ENCODE peak calls at places on chromosomes 11 and 22, in five cellular contexts. One of them, this sample, is unnamed.

GRCh38 chr11:63598556-63598955 is 15.7 kb downstream of the PLAAT3 start:
- DNase-seq in cardiac muscle cell: no peak
- DNase-seq in neural progenitor cell: no peak
- DNase-seq in transverse colon: no peak
- DNase-seq in OCI-LY7: no peak
- DNase-seq in this sample: no peak

GRCh38 chr11:47881145-47881544 is 33.0 kb upstream of the NUP160 start:
- DNase-seq in cardiac muscle cell: no peak
- DNase-seq in neural progenitor cell: no peak
- DNase-seq in OCI-LY7: no peak
- DNase-seq in transverse colon: no peak
- DNase-seq in this sample: no peak

GRCh38 chr11:8381343-8381742 is 117.7 kb upstream of the LMO1 start:
- DNase-seq in transverse colon: no peak
- DNase-seq in OCI-LY7: no peak
- DNase-seq in cardiac muscle cell: no peak
- DNase-seq in neural progenitor cell: no peak
- DNase-seq in this sample: no peak

GRCh38 chr22:44286673-44287072 is 26.1 kb downstream of the SHISAL1 start:
- DNase-seq in neural progenitor cell: no peak
- DNase-seq in cardiac muscle cell: no peak
- DNase-seq in transverse colon: no peak
- DNase-seq in OCI-LY7: no peak
- DNase-seq in this sample: no peak

GRCh38 chr11:57779275-57779674 is 17.7 kb downstream of the CTNND1 start:
- DNase-seq in transverse colon: no peak
- DNase-seq in OCI-LY7: no peak
- DNase-seq in cardiac muscle cell: peak; percentile 56
- DNase-seq in neural progenitor cell: peak; percentile 60
- DNase-seq in this sample: no peak

GRCh38 chr11:61806785-61807184 is 10.0 kb downstream of the FADS1 start:
- DNase-seq in OCI-LY7: no peak
- DNase-seq in transverse colon: no peak
- DNase-seq in neural progenitor cell: no peak
- DNase-seq in cardiac muscle cell: no peak
- DNase-seq in this sample: no peak

GRCh38 chr11:19951558-19952083 is 208.7 kb downstream of the DBX1 start:
- DNase-seq in OCI-LY7: peak; percentile 58
- DNase-seq in transverse colon: no peak
- DNase-seq in neural progenitor cell: peak; percentile 77
- DNase-seq in cardiac muscle cell: peak; percentile 71
- DNase-seq in this sample: no peak

GRCh38 chr11:72641900-72642814 is 32.1 kb downstream of the PDE2A start:
- DNase-seq in neural progenitor cell: peak; percentile 75
- DNase-seq in transverse colon: peak; percentile 48
- DNase-seq in cardiac muscle cell: peak; percentile 57
- DNase-seq in OCI-LY7: no peak
- DNase-seq in this sample: peak; percentile 25

GRCh38 chr11:1005913-1006312 is 30.6 kb downstream of the MUC6 start:
- DNase-seq in neural progenitor cell: no peak
- DNase-seq in cardiac muscle cell: no peak
- DNase-seq in OCI-LY7: no peak
- DNase-seq in transverse colon: no peak
- DNase-seq in this sample: no peak

GRCh38 chr11:130092661-130093060 is 23.0 kb downstream of the APLP2 start:
- DNase-seq in OCI-LY7: peak; percentile 30
- DNase-seq in transverse colon: no peak
- DNase-seq in neural progenitor cell: no peak
- DNase-seq in cardiac muscle cell: no peak
- DNase-seq in this sample: no peak

GRCh38 chr11:82869657-82870056 is 30.6 kb downstream of the PRCP start:
- DNase-seq in neural progenitor cell: no peak
- DNase-seq in cardiac muscle cell: no peak
- DNase-seq in transverse colon: no peak
- DNase-seq in OCI-LY7: no peak
- DNase-seq in this sample: no peak

GRCh38 chr22:43101306-43101705 is 9.2 kb upstream of the BIK start:
- DNase-seq in cardiac muscle cell: peak; percentile 86
- DNase-seq in OCI-LY7: no peak
- DNase-seq in transverse colon: no peak
- DNase-seq in neural progenitor cell: no peak
- DNase-seq in this sample: no peak

GRCh38 chr11:14905104-14906033 is 13.3 kb upstream of the CYP2R1 start:
- DNase-seq in cardiac muscle cell: peak; percentile 38
- DNase-seq in OCI-LY7: peak; percentile 79
- DNase-seq in neural progenitor cell: peak; percentile 67
- DNase-seq in transverse colon: peak; percentile 65
- DNase-seq in this sample: peak; percentile 57

GRCh38 chr22:43100223-43100622 is 10.3 kb upstream of the BIK start:
- DNase-seq in cardiac muscle cell: no peak
- DNase-seq in transverse colon: no peak
- DNase-seq in OCI-LY7: no peak
- DNase-seq in neural progenitor cell: no peak
- DNase-seq in this sample: no peak

GRCh38 chr11:78365381-78365792 is 52.2 kb downstream of the GAB2 start:
- DNase-seq in OCI-LY7: no peak
- DNase-seq in neural progenitor cell: peak; percentile 94
- DNase-seq in transverse colon: no peak
- DNase-seq in cardiac muscle cell: peak; percentile 57
- DNase-seq in this sample: no peak

GRCh38 chr22:47043835-47044721 is 281.6 kb downstream of the TBC1D22A start:
- DNase-seq in transverse colon: peak; percentile 74
- DNase-seq in OCI-LY7: no peak
- DNase-seq in cardiac muscle cell: no peak
- DNase-seq in neural progenitor cell: peak; percentile 42
- DNase-seq in this sample: peak; percentile 88

GRCh38 chr22:32920032-32920628 is 118.6 kb downstream of the TIMP3 start:
- DNase-seq in neural progenitor cell: no peak
- DNase-seq in cardiac muscle cell: no peak
- DNase-seq in OCI-LY7: no peak
- DNase-seq in transverse colon: peak; percentile 38
- DNase-seq in this sample: no peak

GRCh38 chr11:76610871-76611475 is 59.6 kb downstream of the LRRC32 start:
- DNase-seq in OCI-LY7: no peak
- DNase-seq in cardiac muscle cell: peak; percentile 94
- DNase-seq in transverse colon: no peak
- DNase-seq in neural progenitor cell: no peak
- DNase-seq in this sample: no peak

GRCh38 chr22:41522813-41523212 is 21.5 kb downstream of the POLR3H start:
- DNase-seq in cardiac muscle cell: no peak
- DNase-seq in transverse colon: no peak
- DNase-seq in neural progenitor cell: no peak
- DNase-seq in OCI-LY7: no peak
- DNase-seq in this sample: no peak

GRCh38 chr11:68314886-68315580 is 2.6 kb downstream of the LRP5 start:
- DNase-seq in neural progenitor cell: no peak
- DNase-seq in cardiac muscle cell: peak; percentile 26
- DNase-seq in transverse colon: peak; percentile 70
- DNase-seq in OCI-LY7: no peak
- DNase-seq in this sample: peak; percentile 71

GRCh38 chr11:67379061-67380058 is 6.0 kb upstream of the CLCF1 start:
- DNase-seq in OCI-LY7: no peak
- DNase-seq in transverse colon: no peak
- DNase-seq in cardiac muscle cell: no peak
- DNase-seq in neural progenitor cell: no peak
- DNase-seq in this sample: no peak

GRCh38 chr11:76622481-76623094 is 48.0 kb downstream of the LRRC32 start:
- DNase-seq in cardiac muscle cell: no peak
- DNase-seq in OCI-LY7: no peak
- DNase-seq in neural progenitor cell: no peak
- DNase-seq in transverse colon: no peak
- DNase-seq in this sample: no peak

GRCh38 chr11:31387379-31387778 is 17.7 kb downstream of the DNAJC24 start:
- DNase-seq in neural progenitor cell: no peak
- DNase-seq in cardiac muscle cell: no peak
- DNase-seq in OCI-LY7: no peak
- DNase-seq in transverse colon: no peak
- DNase-seq in this sample: no peak

GRCh38 chr11:27291954-27292641 is 70.9 kb downstream of the CCDC34 start:
- DNase-seq in neural progenitor cell: no peak
- DNase-seq in transverse colon: peak; percentile 76
- DNase-seq in OCI-LY7: no peak
- DNase-seq in cardiac muscle cell: no peak
- DNase-seq in this sample: peak; percentile 65

GRCh38 chr11:45110562-45110961 is 35.9 kb upstream of the PRDM11 start:
- DNase-seq in OCI-LY7: peak; percentile 74
- DNase-seq in neural progenitor cell: peak; percentile 87
- DNase-seq in transverse colon: peak; percentile 33
- DNase-seq in cardiac muscle cell: peak; percentile 75
- DNase-seq in this sample: no peak

GRCh38 chr11:45107051-45107450 is 39.4 kb upstream of the PRDM11 start:
- DNase-seq in neural progenitor cell: no peak
- DNase-seq in transverse colon: no peak
- DNase-seq in OCI-LY7: no peak
- DNase-seq in cardiac muscle cell: no peak
- DNase-seq in this sample: no peak

GRCh38 chr11:45106440-45106839 is 40.0 kb upstream of the PRDM11 start:
- DNase-seq in neural progenitor cell: no peak
- DNase-seq in OCI-LY7: no peak
- DNase-seq in cardiac muscle cell: no peak
- DNase-seq in transverse colon: no peak
- DNase-seq in this sample: no peak

GRCh38 chr11:45108070-45109064 is 38.1 kb upstream of the PRDM11 start:
- DNase-seq in transverse colon: peak; percentile 48
- DNase-seq in cardiac muscle cell: no peak
- DNase-seq in OCI-LY7: no peak
- DNase-seq in neural progenitor cell: no peak
- DNase-seq in this sample: peak; percentile 58

GRCh38 chr11:45109400-45109799 is 37.0 kb upstream of the PRDM11 start:
- DNase-seq in OCI-LY7: no peak
- DNase-seq in neural progenitor cell: no peak
- DNase-seq in cardiac muscle cell: no peak
- DNase-seq in transverse colon: no peak
- DNase-seq in this sample: no peak
- H3K4me1 ChIP-seq in OCI-LY7: no peaks in the 10 kb centered on the region
- H3K4me1 ChIP-seq in neural progenitor cell: no peaks in the 10 kb centered on the region
- H3K4me1 ChIP-seq in cardiac muscle cell: peaks cover 9% of the 10 kb centered on the region
- H3K4me1 ChIP-seq in transverse colon: no peaks in the 10 kb centered on the region
- H3K4me1 ChIP-seq in this sample: no peaks in the 10 kb centered on the region

DNA sequence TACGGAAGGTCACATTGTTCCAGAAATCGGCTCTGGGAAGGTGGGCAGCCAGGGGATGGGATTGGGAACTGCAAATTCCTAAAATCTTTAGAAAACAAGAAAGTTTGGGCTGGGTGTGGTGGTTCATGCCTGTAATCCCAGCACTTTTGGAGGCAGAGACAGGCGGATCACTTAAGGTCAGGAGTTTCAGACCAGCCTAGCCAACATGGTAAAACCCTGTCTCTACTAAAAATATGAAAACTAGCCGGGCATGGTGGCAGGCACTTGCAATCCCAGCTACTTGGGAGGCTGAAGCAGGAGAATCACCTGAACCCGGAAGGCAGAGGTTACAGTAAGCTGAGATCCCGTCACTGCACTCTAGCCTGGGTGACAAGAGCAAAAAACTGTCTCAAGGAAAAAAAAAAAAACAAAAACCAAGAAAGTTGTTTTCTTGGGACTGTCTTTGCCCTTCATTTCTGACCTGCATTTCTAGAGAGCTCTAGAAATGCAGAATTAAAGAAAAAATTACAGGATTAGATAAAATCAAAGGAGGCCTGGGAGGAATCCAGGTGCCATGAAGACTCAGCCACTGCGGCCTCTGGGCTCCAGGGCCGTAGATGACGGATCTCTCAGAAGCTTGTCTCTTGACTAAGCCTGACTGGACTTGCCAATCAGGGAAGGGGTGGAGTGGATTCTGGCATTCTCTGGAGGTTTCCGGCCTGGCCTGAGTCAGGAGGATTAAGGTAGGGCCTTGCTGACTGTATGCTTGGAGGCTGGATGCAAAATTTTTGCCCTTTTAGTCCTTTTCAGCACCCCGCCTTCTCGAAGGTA is 5.3 kb upstream of the MALAT1 start:
- DNase-seq in neural progenitor cell: peak; percentile 78
- DNase-seq in transverse colon: peak; percentile 83
- DNase-seq in cardiac muscle cell: no peak
- DNase-seq in OCI-LY7: no peak
- DNase-seq in this sample: peak; percentile 87
- H3K4me3 ChIP-seq in neural progenitor cell: no peak overlapping the region
- H3K4me3 ChIP-seq in transverse colon: no peak overlapping the region
- H3K4me3 ChIP-seq in cardiac muscle cell: no peak overlapping the region
- H3K4me3 ChIP-seq in OCI-LY7: peak overlapping the region; percentile 42
- H3K4me3 ChIP-seq in this sample: no peak overlapping the region

DNA sequence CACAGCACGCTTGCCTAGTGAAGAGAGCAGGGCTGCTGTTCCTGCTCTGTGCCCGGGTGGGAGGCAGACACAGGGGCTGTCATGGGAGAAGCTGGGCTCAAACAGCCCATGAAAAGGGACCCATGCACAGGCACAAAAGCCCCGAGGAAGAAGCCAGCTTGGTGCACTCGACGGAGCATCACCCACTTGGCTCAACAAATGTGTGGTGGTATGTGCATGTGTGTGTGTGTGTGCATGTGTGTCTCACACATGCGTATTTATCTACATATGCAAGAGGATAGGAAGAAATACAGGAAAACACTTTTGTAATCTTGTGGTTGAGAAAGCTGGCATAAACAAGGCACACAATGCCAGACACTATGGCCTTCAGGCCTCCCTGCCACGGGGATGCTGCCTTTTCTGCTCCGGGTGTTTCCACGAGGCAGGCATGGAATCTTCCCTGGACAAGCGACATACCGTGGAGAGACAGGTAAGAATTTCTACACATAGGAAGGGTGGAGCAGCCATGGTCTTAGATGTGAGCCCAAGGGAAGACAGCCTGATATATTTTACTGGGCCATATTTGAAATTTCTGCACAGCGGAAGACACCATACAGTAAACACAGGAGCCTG is 4.9 kb upstream of the APOBEC3A start:
- DNase-seq in OCI-LY7: no peak
- DNase-seq in transverse colon: no peak
- DNase-seq in cardiac muscle cell: no peak
- DNase-seq in neural progenitor cell: no peak
- DNase-seq in this sample: no peak
- H3K4me1 ChIP-seq in OCI-LY7: no peaks in the 10 kb centered on the region
- H3K4me1 ChIP-seq in transverse colon: peaks cover 6% of the 10 kb centered on the region
- H3K4me1 ChIP-seq in cardiac muscle cell: no peaks in the 10 kb centered on the region
- H3K4me1 ChIP-seq in neural progenitor cell: peaks cover 2% of the 10 kb centered on the region
- H3K4me1 ChIP-seq in this sample: peaks cover 28% of the 10 kb centered on the region

GRCh38 chr11:123942413-123942812 is 1.2 kb downstream of the OR6T1 start:
- DNase-seq in cardiac muscle cell: no peak
- DNase-seq in OCI-LY7: no peak
- DNase-seq in neural progenitor cell: no peak
- DNase-seq in transverse colon: no peak
- DNase-seq in this sample: no peak

GRCh38 chr11:123943738-123944137 is at the start of gene OR6T1:
- DNase-seq in neural progenitor cell: no peak
- DNase-seq in OCI-LY7: no peak
- DNase-seq in cardiac muscle cell: no peak
- DNase-seq in transverse colon: no peak
- DNase-seq in this sample: no peak

GRCh38 chr11:123939317-123939716 is at the start of gene OR4D5:
- DNase-seq in neural progenitor cell: no peak
- DNase-seq in transverse colon: no peak
- DNase-seq in cardiac muscle cell: no peak
- DNase-seq in OCI-LY7: no peak
- DNase-seq in this sample: no peak

DNA sequence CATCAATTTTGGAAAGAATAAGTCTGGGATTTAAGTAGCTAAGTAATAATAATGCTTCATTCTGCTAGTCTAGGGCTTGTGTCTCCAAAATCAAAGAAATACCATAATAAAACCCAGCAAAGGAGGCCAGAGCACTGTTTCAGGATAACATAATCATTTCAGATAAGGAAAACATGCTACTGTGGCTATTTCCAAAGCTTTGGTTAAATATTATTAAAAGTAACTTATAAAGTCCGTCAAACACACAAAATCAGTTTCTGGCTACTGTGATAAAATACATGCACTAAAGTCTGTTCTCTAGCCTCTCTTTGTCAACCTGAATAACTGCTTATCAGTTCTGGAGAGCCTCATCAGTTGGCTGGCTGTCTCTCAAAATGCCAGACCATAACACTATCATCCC is 1.5 kb upstream of the OR6T1 start:
- DNase-seq in cardiac muscle cell: no peak
- DNase-seq in OCI-LY7: no peak
- DNase-seq in transverse colon: no peak
- DNase-seq in neural progenitor cell: no peak
- DNase-seq in this sample: no peak
- H3K4me3 ChIP-seq in cardiac muscle cell: no peak overlapping the region
- H3K4me3 ChIP-seq in OCI-LY7: no peak overlapping the region
- H3K4me3 ChIP-seq in transverse colon: no peak overlapping the region
- H3K4me3 ChIP-seq in neural progenitor cell: no peak overlapping the region
- H3K4me3 ChIP-seq in this sample: no peak overlapping the region

This sample was measured in mucosa of descending colon.